ENCODE peak calls at places on chromosome 21, in ten cellular contexts. M is K562, F is BE2C, S is tibial artery, A is OCI-LY7, V is esophagus squamous epithelium, U is body of pancreas, O is kidney epithelial cell, R is AG10803, D is neural progenitor cell. L is an unnamed sample.

GRCh38 chr21:34996304-34997081 is 52.6 kb downstream of the RUNX1 start:
- DNase-seq in D (no peak), S (peak), V (no peak), A (no peak), O (no peak), M (peak), F (no peak), U (peak), R (peak), L (no peak)

GRCh38 chr21:14607262-14607661 is 61.1 kb upstream of the SAMSN1 start:
- DNase-seq in U (no peak), M (no peak), F (no peak), O (no peak), R (no peak), D (no peak), A (no peak), S (no peak), V (no peak), L (no peak)

GRCh38 chr21:17492415-17493168 is 20.3 kb upstream of the CXADR start:
- DNase-seq in V (no peak), F (no peak), S (no peak), M (no peak), U (no peak), A (no peak), R (peak), D (no peak), O (no peak), L (no peak)

GRCh38 chr21:28938726-28939125 is 54.0 kb downstream of the LTN1 start:
- DNase-seq in U (no peak), A (no peak), S (no peak), F (peak), M (no peak), V (no peak), R (no peak), O (no peak), D (no peak), L (no peak)

GRCh38 chr21:28953247-28953646 is 39.4 kb downstream of the LTN1 start:
- DNase-seq in D (no peak), O (no peak), V (no peak), M (no peak), A (no peak), R (no peak), U (no peak), F (no peak), S (no peak), L (peak)

GRCh38 chr21:27813750-27814149 is 846.9 kb upstream of the ADAMTS5 start:
- DNase-seq in F (peak), S (no peak), R (no peak), M (no peak), U (no peak), V (no peak), D (peak), A (no peak), O (no peak), L (no peak)

GRCh38 chr21:30990514-30991304 is 47.6 kb downstream of the KRTAP19-8 start:
- DNase-seq in R (no peak), U (no peak), V (no peak), O (no peak), M (no peak), D (peak), F (no peak), S (no peak), A (no peak), L (no peak)

GRCh38 chr21:34813266-34813886 is 144.6 kb downstream of the CLIC6 start:
- DNase-seq in S (no peak), V (no peak), F (no peak), O (no peak), M (no peak), U (no peak), D (no peak), A (no peak), R (peak), L (no peak)

GRCh38 chr21:45267390-45267760 is 20.3 kb downstream of the POFUT2 start:
- DNase-seq in U (no peak), D (no peak), R (no peak), S (peak), F (no peak), A (no peak), V (no peak), O (no peak), M (no peak), L (no peak)

GRCh38 chr21:14064296-14064645 is 146.5 kb downstream of the LIPI start:
- DNase-seq in U (no peak), D (no peak), S (no peak), A (no peak), O (no peak), V (no peak), R (no peak), F (no peak), M (no peak), L (no peak)

GRCh38 chr21:34336756-34337391 is 26.9 kb upstream of the KCNE2 start:
- DNase-seq in A (no peak), R (peak), O (no peak), F (no peak), V (no peak), D (no peak), U (no peak), M (no peak), S (no peak), L (no peak)

GRCh38 chr21:45788198-45788597 is 144.7 kb downstream of the PCBP3 start:
- DNase-seq in V (no peak), A (no peak), F (no peak), O (no peak), M (no peak), U (no peak), D (no peak), S (no peak), R (no peak), L (no peak)

GRCh38 chr21:21148009-21148408 is 149.8 kb downstream of the NCAM2 start:
- DNase-seq in F (no peak), V (no peak), A (no peak), D (no peak), R (no peak), U (no peak), S (no peak), M (no peak), O (no peak), L (no peak)

GRCh38 chr21:44802396-44803153 is 955 bp upstream of the UBE2G2 start:
- DNase-seq in M (peak), R (no peak), F (peak), S (no peak), D (peak), U (no peak), O (no peak), A (peak), V (no peak), L (no peak)

GRCh38 chr21:33858672-33859372 is 56.8 kb downstream of the ATP5PO start:
- DNase-seq in A (no peak), R (no peak), O (no peak), F (no peak), D (no peak), V (no peak), U (no peak), S (peak), M (no peak), L (no peak)

GRCh38 chr21:45130324-45130774 is 56.0 kb downstream of the ADARB1 start:
- DNase-seq in M (no peak), R (peak), O (no peak), D (no peak), A (no peak), V (no peak), U (no peak), F (no peak), S (peak), L (no peak)

GRCh38 chr21:43809346-43809799 is 20.0 kb downstream of the RRP1 start:
- DNase-seq in F (no peak), M (no peak), D (no peak), U (no peak), R (no peak), A (no peak), V (no peak), O (no peak), S (no peak), L (no peak)

GRCh38 chr21:33259995-33260394 is 6.2 kb upstream of the IL10RB start:
- DNase-seq in F (no peak), V (no peak), A (no peak), O (no peak), R (no peak), S (no peak), D (no peak), U (no peak), M (no peak), L (no peak)

GRCh38 chr21:35179990-35180557 is 131.0 kb upstream of the RUNX1 start:
- DNase-seq in A (no peak), M (no peak), O (no peak), D (no peak), F (no peak), U (no peak), R (peak), S (no peak), V (no peak), L (no peak)

GRCh38 chr21:17435565-17436543 is 77.0 kb upstream of the CXADR start:
- DNase-seq in U (no peak), S (no peak), D (no peak), F (no peak), A (no peak), R (no peak), M (no peak), V (no peak), O (no peak), L (no peak)

GRCh38 chr21:41407541-41408460 is 18.2 kb upstream of the MX1 start:
- DNase-seq in M (no peak), V (no peak), O (no peak), A (no peak), R (no peak), U (no peak), D (no peak), S (no peak), F (no peak), L (no peak)

GRCh38 chr21:27771938-27772505 is 805.1 kb upstream of the ADAMTS5 start:
- DNase-seq in O (no peak), U (no peak), F (no peak), A (no peak), D (no peak), M (no peak), V (no peak), S (no peak), R (no peak), L (no peak)

GRCh38 chr21:46636550-46637289 is 1.2 kb downstream of the PRMT2 start:
- DNase-seq in S (no peak), O (no peak), A (no peak), F (no peak), D (no peak), U (no peak), M (no peak), V (no peak), R (no peak), L (no peak)

GRCh38 chr21:25956993-25957714 is 213.4 kb downstream of the APP start:
- DNase-seq in F (no peak), A (no peak), D (no peak), O (no peak), R (peak), U (no peak), S (peak), V (no peak), M (no peak), L (no peak)

GRCh38 chr21:31264574-31264973 is 79.5 kb downstream of the TIAM1 start:
- DNase-seq in A (no peak), R (no peak), V (no peak), O (no peak), D (no peak), M (no peak), S (no peak), U (no peak), F (no peak), L (no peak)

GRCh38 chr21:45113543-45113942 is 39.2 kb downstream of the ADARB1 start:
- DNase-seq in U (no peak), F (no peak), S (no peak), O (no peak), R (no peak), D (no peak), V (no peak), A (no peak), M (no peak), L (no peak)

GRCh38 chr21:31343680-31344480 is at the start of gene TIAM1:
- DNase-seq in U (peak), R (peak), M (no peak), S (peak), O (no peak), F (no peak), D (peak), A (no peak), V (no peak), L (no peak)

GRCh38 chr21:45086342-45086958 is 12.1 kb downstream of the ADARB1 start:
- DNase-seq in M (no peak), V (no peak), F (no peak), D (no peak), R (no peak), U (no peak), A (no peak), O (no peak), S (no peak), L (no peak)

GRCh38 chr21:15908187-15908586 is 178.4 kb downstream of the USP25 start:
- DNase-seq in O (no peak), S (no peak), U (no peak), V (no peak), D (no peak), M (no peak), F (no peak), R (peak), A (no peak), L (no peak)

GRCh38 chr21:17053321-17053720 is 459.5 kb upstream of the CXADR start:
- DNase-seq in U (no peak), O (no peak), D (no peak), F (no peak), S (no peak), V (no peak), A (no peak), M (no peak), R (no peak), L (no peak)

GRCh38 chr21:44966135-44967081 is 26.6 kb downstream of the SLX9 start:
- DNase-seq in F (peak), V (no peak), S (no peak), R (no peak), U (peak), O (no peak), A (no peak), D (no peak), M (no peak), L (no peak)

GRCh38 chr21:44528634-44528995 is 11.4 kb downstream of the KRTAP10-1 start:
- DNase-seq in V (no peak), O (no peak), U (no peak), R (no peak), S (peak), D (no peak), F (no peak), M (no peak), A (no peak), L (no peak)

GRCh38 chr21:31509108-31510017 is 150.1 kb upstream of the SOD1 start:
- DNase-seq in V (no peak), F (peak), R (no peak), D (peak), A (peak), U (no peak), S (no peak), O (no peak), M (peak), L (peak)

DNA sequence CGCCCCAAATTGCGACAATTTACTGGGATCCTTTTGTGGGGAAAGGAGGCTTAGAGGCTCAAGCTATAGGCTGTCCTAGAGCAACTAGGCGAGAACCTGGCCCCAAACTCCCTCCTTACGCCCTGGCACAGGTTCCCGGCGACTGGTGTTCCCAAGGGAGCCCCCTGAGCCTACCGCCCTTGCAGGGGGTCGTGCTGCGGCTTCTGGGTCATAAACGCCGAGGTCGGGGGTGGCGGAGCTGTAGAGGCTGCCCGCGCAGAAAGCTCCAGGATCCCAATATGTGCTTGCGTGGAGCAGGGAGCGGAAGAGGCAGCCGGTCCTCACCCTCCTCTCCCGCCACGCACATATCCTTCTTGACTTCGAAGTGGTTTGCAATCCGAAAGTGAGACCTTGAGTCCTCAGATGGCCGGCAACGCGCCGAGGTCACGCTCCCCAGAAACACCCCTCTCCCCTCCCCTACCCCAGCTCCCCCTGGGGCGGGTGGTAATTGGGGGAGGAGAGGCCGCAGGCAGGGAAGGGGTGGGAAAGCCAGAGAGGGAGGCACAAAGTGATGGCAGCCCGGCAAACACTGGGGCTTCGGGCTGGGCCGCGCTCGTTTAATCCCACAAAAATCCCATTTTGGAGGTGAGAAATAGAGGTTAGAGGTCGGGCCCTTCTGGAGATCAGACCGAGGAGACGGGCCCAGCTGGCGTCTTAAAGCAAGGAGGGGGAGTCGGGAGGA is 6.2 kb downstream of the SIM2 start:
- DNase-seq in A (no peak), D (peak), V (no peak), U (no peak), R (no peak), F (no peak), O (no peak), M (no peak), S (no peak), L (no peak)
- H3K4me3 ChIP-seq in A (no peak), D (peak), V (peak), U (no peak), R (no peak), F (no peak), O (peak), M (no peak), S (peak), L (no peak)

DNA sequence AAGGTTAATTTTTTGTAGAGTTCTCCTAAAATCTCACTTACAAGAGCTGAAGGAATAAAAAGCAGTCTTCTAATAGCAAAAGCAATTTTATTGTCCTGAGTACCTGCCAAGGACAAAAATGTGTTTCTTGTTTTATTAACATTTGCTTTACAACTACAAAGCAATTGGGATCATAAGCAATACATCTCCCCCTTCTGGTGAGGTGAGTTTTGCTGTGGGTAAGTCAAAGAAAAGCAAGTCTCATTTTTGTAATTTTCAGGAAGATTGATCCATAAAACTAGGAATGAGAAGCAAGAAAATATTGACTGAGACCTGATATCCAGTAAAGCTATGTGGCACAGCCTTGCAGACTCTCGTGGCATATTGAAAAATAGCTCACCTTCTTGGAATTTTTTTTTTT is 2162.7 kb downstream of the NCAM2 start:
- DNase-seq in R (no peak), A (no peak), O (no peak), U (no peak), M (no peak), D (no peak), S (no peak), F (no peak), V (no peak), L (no peak)
- TF ChIP-seq CTCF in R (no peak), A (no peak), O (no peak), U (no peak), M (no peak), D (peak), S (no peak), F (peak), V (no peak), L (no peak)

GRCh38 chr21:42781150-42781980 is 98.0 kb downstream of the WDR4 start:
- DNase-seq in U (peak), A (no peak), R (no peak), D (peak), F (peak), S (no peak), M (no peak), O (no peak), V (no peak), L (no peak)
- H3K4me3 ChIP-seq in U (no peak), A (no peak), R (no peak), D (peak), F (peak), S (peak), M (no peak), O (no peak), V (no peak), L (no peak)

GRCh38 chr21:42760361-42760970 is 107.0 kb downstream of the PDE9A start:
- DNase-seq in S (no peak), F (no peak), A (no peak), R (no peak), V (no peak), U (no peak), D (no peak), M (no peak), O (no peak), L (no peak)
- TF ChIP-seq CTCF in S (no peak), F (no peak), A (no peak), R (no peak), V (no peak), U (no peak), D (no peak), M (no peak), O (no peak), L (no peak)

GRCh38 chr21:38377165-38378093 is 120.6 kb downstream of the KCNJ15 start:
- DNase-seq in F (no peak), V (no peak), U (no peak), A (no peak), D (no peak), O (no peak), R (peak), S (no peak), M (no peak), L (no peak)
- H3K4me3 ChIP-seq in F (no peak), V (no peak), U (no peak), A (no peak), D (no peak), O (no peak), R (no peak), S (no peak), M (no peak), L (no peak)

GRCh38 chr21:42538479-42539275 is 25.0 kb downstream of the SLC37A1 start:
- DNase-seq in M (no peak), A (peak), V (no peak), R (no peak), F (no peak), D (no peak), U (no peak), O (no peak), S (no peak), L (no peak)

GRCh38 chr21:42540396-42540795 is 26.7 kb downstream of the SLC37A1 start:
- DNase-seq in O (no peak), U (no peak), S (no peak), F (no peak), R (no peak), D (no peak), A (no peak), M (no peak), V (no peak), L (no peak)

GRCh38 chr21:42541174-42541573 is 27.5 kb downstream of the SLC37A1 start:
- DNase-seq in S (no peak), R (no peak), V (no peak), O (no peak), A (no peak), M (no peak), U (no peak), F (no peak), D (no peak), L (no peak)

GRCh38 chr21:42539342-42539741 is 25.7 kb downstream of the SLC37A1 start:
- DNase-seq in R (no peak), F (no peak), O (no peak), V (no peak), S (no peak), M (no peak), U (no peak), A (no peak), D (no peak), L (no peak)

GRCh38 chr21:42539931-42540343 is 26.3 kb downstream of the SLC37A1 start:
- DNase-seq in F (no peak), R (no peak), O (no peak), D (peak), M (peak), S (no peak), U (no peak), V (no peak), A (peak), L (no peak)
- TF ChIP-seq CTCF in F (peak), R (no peak), O (peak), D (peak), M (peak), S (no peak), U (no peak), V (no peak), A (peak), L (peak)

L was measured in GM12864.